ENCODE peak calls at places on chromosomes 1 and 21, in seven cellular contexts. A is PC-3, F is pancreas, W is transverse colon, K is heart right ventricle, G is cardiac muscle cell, N is tibial artery. E is an unnamed sample.

GRCh38 chr21:29342394-29342957 is 43.8 kb downstream of the BACH1 start:
- DNase-seq in N (peak; percentile 77), G (peak; percentile 91), K (peak; percentile 63), W (peak; percentile 24), A (peak; percentile 96), F (peak; percentile 44), E (no peak)

GRCh38 chr1:8019229-8019620 is 6.9 kb downstream of the ERRFI1 start:
- DNase-seq in G (no peak), N (no peak), K (no peak), F (no peak), W (no peak), A (no peak), E (no peak)

GRCh38 chr1:220896088-220896487 is 16.8 kb downstream of the HLX start:
- DNase-seq in K (no peak), W (no peak), A (no peak), F (no peak), N (no peak), G (no peak), E (no peak)

GRCh38 chr1:115145221-115145620 is 55.9 kb upstream of the TSPAN2 start:
- DNase-seq in A (no peak), F (no peak), K (no peak), W (no peak), N (no peak), G (no peak), E (no peak)

GRCh38 chr1:240599830-240600229 is 12.1 kb downstream of the GREM2 start:
- DNase-seq in K (no peak), A (no peak), W (no peak), N (no peak), F (no peak), G (no peak), E (no peak)

GRCh38 chr1:228031276-228031995 is 24.6 kb downstream of the WNT3A start:
- DNase-seq in K (no peak), A (no peak), F (no peak), W (peak; percentile 0), G (no peak), N (no peak), E (no peak)

GRCh38 chr1:47317841-47318240 is 3.9 kb upstream of the STIL start:
- DNase-seq in G (no peak), K (no peak), F (no peak), A (no peak), W (no peak), N (no peak), E (no peak)

GRCh38 chr1:64539808-64540207 is 69.9 kb downstream of the CACHD1 start:
- DNase-seq in W (peak; percentile 52), N (peak; percentile 77), G (peak; percentile 87), A (no peak), K (peak; percentile 85), F (peak; percentile 71), E (peak; percentile 80)

DNA sequence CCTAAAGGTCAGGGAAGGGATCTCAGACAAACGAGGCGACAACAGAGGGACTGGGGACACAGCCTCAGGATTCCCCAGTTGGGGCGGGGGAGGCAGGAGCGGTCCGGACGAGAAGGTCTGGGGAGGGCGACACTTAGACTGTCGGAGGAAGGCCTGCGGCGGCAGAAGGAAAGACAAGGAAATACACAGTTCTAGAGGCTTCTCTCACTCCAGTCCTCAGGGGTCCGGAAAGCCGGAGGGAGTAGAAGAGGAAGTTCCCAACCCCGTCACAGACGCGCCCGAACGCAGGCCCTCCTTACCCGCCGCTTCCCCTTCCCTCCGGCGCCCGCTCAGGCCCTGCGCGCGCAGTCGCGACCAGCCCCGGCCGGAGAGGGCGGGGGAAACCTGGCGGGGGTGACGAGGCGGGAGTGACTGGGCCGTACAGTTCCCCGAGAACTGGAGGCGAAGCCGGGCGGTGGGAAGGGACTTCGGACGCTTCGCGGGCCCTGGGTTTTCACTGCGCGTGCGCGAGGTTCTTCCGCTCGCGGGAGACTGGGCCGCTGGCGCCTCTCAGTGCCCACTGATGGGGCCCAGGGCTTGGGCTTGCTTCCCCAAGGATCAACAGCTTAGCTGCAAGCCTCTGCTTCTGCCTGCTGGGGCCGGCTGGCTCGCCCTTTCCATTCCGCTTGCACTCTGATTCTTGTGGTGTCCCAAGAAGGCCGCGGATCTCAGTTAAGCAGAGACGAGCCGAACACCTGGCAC is at the start of gene IPP:
- DNase-seq in W (peak; percentile 97), G (peak; percentile 99), K (peak; percentile 97), F (peak; percentile 98), A (peak; percentile 98), N (peak; percentile 94), E (peak; percentile 97)
- TF ChIP-seq CTCF in W (no peak), G (peak; percentile 31), K (peak; percentile 38), F (no peak), A (no peak), N (peak; percentile 6), E (no peak)

GRCh38 chr1:92291372-92291999 is 7.3 kb downstream of the GLMN start:
- DNase-seq in G (peak; percentile 80), K (no peak), N (no peak), A (peak; percentile 75), W (no peak), F (no peak), E (no peak)
- H3K36me3 ChIP-seq in G (peaks cover 32% of the 10 kb centered on the region), K (peaks cover 44% of the 10 kb centered on the region), N (peaks cover 57% of the 10 kb centered on the region), A (peaks cover 24% of the 10 kb centered on the region), W (no peaks in the 10 kb centered on the region), F (no peaks in the 10 kb centered on the region), E (peaks cover 43% of the 10 kb centered on the region)

GRCh38 chr1:107003972-107004371 is 52.5 kb upstream of the PRMT6 start:
- DNase-seq in W (no peak), N (no peak), F (no peak), G (no peak), A (peak; percentile 13), K (no peak), E (no peak)
- H3K4me1 ChIP-seq in W (no peaks in the 10 kb centered on the region), N (no peaks in the 10 kb centered on the region), F (no peaks in the 10 kb centered on the region), G (no peaks in the 10 kb centered on the region), A (no peaks in the 10 kb centered on the region), K (no peaks in the 10 kb centered on the region), E (no peaks in the 10 kb centered on the region)

DNA sequence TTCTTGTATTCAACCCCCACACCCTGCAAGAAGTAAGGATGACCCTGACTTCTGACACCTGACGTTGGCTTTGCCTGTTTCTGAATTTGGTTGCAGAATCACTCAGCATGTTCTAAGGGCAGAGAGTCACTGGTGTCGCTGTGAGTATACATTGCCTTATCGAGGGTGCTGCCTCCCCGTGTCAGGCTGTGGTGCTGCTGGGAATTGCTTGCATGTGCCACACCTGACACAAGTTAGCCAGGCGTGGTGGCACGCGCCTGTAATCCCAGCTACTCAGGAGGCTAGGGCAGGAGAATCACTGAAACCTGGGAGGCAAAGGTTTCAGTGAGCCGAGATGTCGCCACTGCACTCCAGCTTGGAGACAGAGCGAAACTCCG is 45.9 kb downstream of the WDR4 start:
- DNase-seq in N (no peak), K (peak; percentile 27), W (peak; percentile 64), F (no peak), A (peak; percentile 74), G (no peak), E (peak; percentile 54)
- TF ChIP-seq CTCF in N (no peak), K (no peak), W (peak; percentile 27), F (no peak), A (peak; percentile 68), G (no peak), E (peak; percentile 33)

GRCh38 chr1:209617755-209618154 is 34.2 kb downstream of the CAMK1G start:
- DNase-seq in A (no peak), K (no peak), G (no peak), F (no peak), W (no peak), N (no peak), E (no peak)
- H3K36me3 ChIP-seq in A (peaks cover 92% of the 10 kb centered on the region), K (no peaks in the 10 kb centered on the region), G (no peaks in the 10 kb centered on the region), F (no peaks in the 10 kb centered on the region), W (no peaks in the 10 kb centered on the region), N (no peaks in the 10 kb centered on the region), E (peaks cover 51% of the 10 kb centered on the region)

DNA sequence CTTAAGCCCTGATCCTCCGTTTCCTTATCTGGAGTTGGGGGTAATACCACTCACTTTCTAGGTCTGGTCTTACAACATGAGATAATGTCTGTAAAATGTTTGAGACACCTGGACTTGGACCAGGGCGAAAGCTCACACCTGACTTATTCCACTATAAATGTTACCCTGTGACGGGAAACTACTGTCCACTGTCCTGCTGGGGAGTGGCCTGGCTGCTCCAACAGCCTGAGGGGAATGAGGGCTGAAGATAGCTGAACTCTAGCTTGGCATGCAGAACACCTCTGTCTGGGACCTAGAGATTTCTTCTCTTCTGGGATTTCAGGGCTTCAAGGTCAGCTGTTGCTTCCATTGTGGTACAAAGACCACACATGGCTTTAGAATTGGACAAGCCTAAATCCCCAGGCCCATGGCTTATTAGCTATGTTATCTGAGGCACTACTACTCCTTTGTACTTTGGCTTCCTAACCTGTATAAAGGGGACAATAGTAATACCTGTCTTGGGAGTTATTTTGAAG is 9.5 kb upstream of the A3GALT2 start:
- DNase-seq in G (no peak), N (no peak), W (no peak), F (no peak), A (no peak), K (no peak), E (no peak)
- H3K4me1 ChIP-seq in G (no peaks in the 10 kb centered on the region), N (peaks cover 71% of the 10 kb centered on the region), W (peaks cover 9% of the 10 kb centered on the region), F (peaks cover 14% of the 10 kb centered on the region), A (peaks cover 17% of the 10 kb centered on the region), K (peaks cover 69% of the 10 kb centered on the region), E (peaks cover 39% of the 10 kb centered on the region)

GRCh38 chr1:189682591-189682990 is 795.1 kb downstream of the BRINP3 start:
- DNase-seq in A (no peak), N (no peak), K (no peak), F (no peak), W (no peak), G (no peak), E (no peak)

GRCh38 chr1:189673223-189673622 is 804.4 kb downstream of the BRINP3 start:
- DNase-seq in A (no peak), W (no peak), G (no peak), F (no peak), K (no peak), N (no peak), E (no peak)

GRCh38 chr1:189681252-189681919 is 796.3 kb downstream of the BRINP3 start:
- DNase-seq in G (no peak), A (no peak), N (no peak), W (no peak), K (no peak), F (no peak), E (no peak)

DNA sequence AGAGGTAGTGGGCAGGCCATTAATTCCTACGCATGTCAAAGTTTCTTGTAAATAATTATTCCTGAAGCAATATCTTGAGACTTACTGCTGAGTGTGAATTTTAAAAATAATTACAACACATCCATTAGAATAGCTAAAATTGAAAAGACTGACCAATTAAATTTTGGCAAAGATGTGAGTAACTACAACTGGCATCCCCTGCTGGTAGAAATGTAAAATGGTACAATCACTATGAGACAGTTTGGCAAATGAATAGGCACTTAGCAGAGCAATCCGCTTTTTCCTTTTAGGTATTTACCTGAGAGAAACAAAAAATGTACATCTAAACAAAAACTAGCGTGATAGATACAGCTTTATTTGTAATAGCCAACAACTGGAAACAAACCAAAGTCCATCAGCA is 798.9 kb downstream of the BRINP3 start:
- DNase-seq in K (no peak), F (no peak), G (no peak), N (no peak), A (peak; percentile 30), W (no peak), E (no peak)
- TF ChIP-seq CTCF in K (no peak), F (no peak), G (peak; percentile 45), N (no peak), A (peak; percentile 66), W (no peak), E (no peak)

GRCh38 chr1:101109791-101110190 is 84.2 kb upstream of the DPH5 start:
- DNase-seq in G (no peak), A (no peak), N (no peak), K (no peak), W (no peak), F (no peak), E (no peak)
- H3K36me3 ChIP-seq in G (no peaks in the 10 kb centered on the region), A (no peaks in the 10 kb centered on the region), N (no peaks in the 10 kb centered on the region), K (no peaks in the 10 kb centered on the region), W (no peaks in the 10 kb centered on the region), F (no peaks in the 10 kb centered on the region), E (no peaks in the 10 kb centered on the region)

GRCh38 chr1:26724118-26724517 is 28.3 kb downstream of the ARID1A start:
- DNase-seq in A (no peak), G (no peak), W (no peak), F (no peak), N (no peak), K (no peak), E (no peak)
- H3K4me1 ChIP-seq in A (peaks cover 52% of the 10 kb centered on the region), G (peaks cover 64% of the 10 kb centered on the region), W (peaks cover 41% of the 10 kb centered on the region), F (peaks cover 41% of the 10 kb centered on the region), N (peaks cover 75% of the 10 kb centered on the region), K (peaks cover 94% of the 10 kb centered on the region), E (peaks cover 100% of the 10 kb centered on the region)